ENCODE peak calls at places on chromosomes 3 and 15, in five cellular contexts. N, W, M, I and H are unnamed samples.

GRCh38 chr3:13012228-13012691 is 61.0 kb downstream of the IQSEC1 start:
- DNase-seq in N (no peak), W (no peak), M (peak; percentile 44), I (no peak), H (no peak)

GRCh38 chr3:97981886-97982285 is 9.7 kb upstream of the RIOX2 start:
- DNase-seq in N (no peak), W (no peak), M (peak; percentile 21), I (no peak), H (no peak)

GRCh38 chr3:161222662-161223061 is 1.6 kb downstream of the NMD3 start:
- DNase-seq in N (no peak), W (peak; percentile 33), M (peak; percentile 26), I (no peak), H (no peak)

GRCh38 chr15:62639432-62639831 is 403.1 kb upstream of the TPM1 start:
- DNase-seq in N (no peak), W (no peak), M (no peak), I (no peak), H (no peak)

GRCh38 chr3:51709004-51709420 is 2.1 kb downstream of the GRM2 start:
- DNase-seq in N (no peak), W (no peak), M (no peak), I (no peak), H (no peak)

GRCh38 chr3:12143949-12144504 is 14.7 kb downstream of the TIMP4 start:
- DNase-seq in N (no peak), W (no peak), M (peak; percentile 81), I (peak; percentile 69), H (no peak)

GRCh38 chr3:27376109-27376772 is 7.1 kb upstream of the NEK10 start:
- DNase-seq in N (no peak), W (no peak), M (no peak), I (no peak), H (no peak)

GRCh38 chr15:70049701-70050445 is 47.8 kb downstream of the TLE3 start:
- DNase-seq in N (no peak), W (no peak), M (no peak), I (no peak), H (no peak)

GRCh38 chr3:142818651-142819050 is 70.2 kb downstream of the PCOLCE2 start:
- DNase-seq in N (no peak), W (peak; percentile 23), M (no peak), I (no peak), H (peak; percentile 54)

GRCh38 chr3:197019021-197019420 is 10.6 kb downstream of the MELTF start:
- DNase-seq in N (no peak), W (no peak), M (no peak), I (no peak), H (no peak)

GRCh38 chr3:9820944-9821343 is 10.9 kb downstream of the TTLL3 start:
- DNase-seq in N (peak; percentile 73), W (no peak), M (peak; percentile 23), I (no peak), H (no peak)

GRCh38 chr3:152703245-152703900 is 131.6 kb upstream of the P2RY1 start:
- DNase-seq in N (no peak), W (no peak), M (no peak), I (no peak), H (no peak)

GRCh38 chr15:55884223-55884622 is 109.2 kb downstream of the NEDD4 start:
- DNase-seq in N (no peak), W (no peak), M (peak; percentile 29), I (no peak), H (no peak)

GRCh38 chr3:13484861-13485590 is 4.9 kb downstream of the HDAC11 start:
- DNase-seq in N (no peak), W (peak; percentile 98), M (peak; percentile 33), I (peak; percentile 63), H (peak; percentile 69)

GRCh38 chr15:69595009-69595825 is 142.6 kb downstream of the RPLP1 start:
- DNase-seq in N (no peak), W (no peak), M (no peak), I (no peak), H (peak; percentile 76)

GRCh38 chr3:185079620-185080019 is 73.2 kb downstream of the C3orf70 start:
- DNase-seq in N (no peak), W (no peak), M (no peak), I (no peak), H (no peak)

GRCh38 chr3:60294181-60294580 is 957.1 kb downstream of the FHIT start:
- DNase-seq in N (no peak), W (peak; percentile 44), M (peak; percentile 85), I (no peak), H (no peak)

GRCh38 chr3:162034368-162034767 is 537.8 kb downstream of the OTOL1 start:
- DNase-seq in N (no peak), W (no peak), M (peak; percentile 54), I (no peak), H (no peak)

GRCh38 chr15:91424001-91424400 is 323.9 kb downstream of the SV2B start:
- DNase-seq in N (no peak), W (no peak), M (no peak), I (no peak), H (no peak)

GRCh38 chr15:43941555-43941954 is 114.8 kb downstream of the WDR76 start:
- DNase-seq in N (no peak), W (no peak), M (no peak), I (no peak), H (no peak)

GRCh38 chr15:85785887-85786777 is 8.6 kb downstream of the KLHL25 start:
- DNase-seq in N (no peak), W (no peak), M (peak; percentile 58), I (peak; percentile 46), H (no peak)

GRCh38 chr3:136711277-136711676 is 40.9 kb downstream of the STAG1 start:
- DNase-seq in N (no peak), W (no peak), M (no peak), I (no peak), H (no peak)

GRCh38 chr3:149247929-149248691 is 26.5 kb upstream of the CP start:
- DNase-seq in N (no peak), W (no peak), M (peak; percentile 36), I (no peak), H (no peak)

GRCh38 chr3:194307849-194308248 is 43.3 kb downstream of the CPN2 start:
- DNase-seq in N (no peak), W (no peak), M (no peak), I (no peak), H (no peak)

GRCh38 chr3:177574232-177574856 is 377.1 kb upstream of the TBL1XR1 start:
- DNase-seq in N (peak; percentile 64), W (peak; percentile 30), M (peak; percentile 81), I (no peak), H (peak; percentile 17)

GRCh38 chr3:72346526-72346926 is 501.7 kb downstream of the SHQ1 start:
- DNase-seq in N (no peak), W (no peak), M (peak; percentile 97), I (no peak), H (no peak)

GRCh38 chr15:64209680-64210334 is 47.0 kb upstream of the PPIB start:
- DNase-seq in N (no peak), W (peak; percentile 39), M (peak; percentile 64), I (no peak), H (peak; percentile 3)

GRCh38 chr3:26260073-26260623 is 362.4 kb upstream of the LRRC3B start:
- DNase-seq in N (no peak), W (no peak), M (no peak), I (no peak), H (no peak)

GRCh38 chr3:80676869-80677268 is 909.1 kb upstream of the ROBO1 start:
- DNase-seq in N (no peak), W (no peak), M (no peak), I (no peak), H (no peak)

GRCh38 chr15:73900129-73900712 is 26.0 kb upstream of the LOXL1 start:
- DNase-seq in N (no peak), W (no peak), M (peak; percentile 17), I (no peak), H (no peak)

GRCh38 chr3:44235604-44236484 is 5.8 kb upstream of the TOPAZ1 start:
- DNase-seq in N (peak; percentile 85), W (peak; percentile 93), M (peak; percentile 85), I (no peak), H (peak; percentile 75)

GRCh38 chr3:126121074-126121473 is 37.1 kb upstream of the SLC41A3 start:
- DNase-seq in N (no peak), W (no peak), M (no peak), I (no peak), H (no peak)

GRCh38 chr3:123620338-123620737 is 35.5 kb upstream of the HACD2 start:
- DNase-seq in N (no peak), W (no peak), M (peak; percentile 94), I (peak; percentile 59), H (no peak)

GRCh38 chr3:99696497-99696896 is 58.1 kb downstream of the COL8A1 start:
- DNase-seq in N (no peak), W (no peak), M (no peak), I (no peak), H (no peak)

GRCh38 chr3:138220788-138221187 is 33.7 kb downstream of the ARMC8 start:
- DNase-seq in N (no peak), W (no peak), M (no peak), I (no peak), H (no peak)

GRCh38 chr3:15728766-15729165 is 69.0 kb downstream of the ANKRD28 start:
- DNase-seq in N (no peak), W (no peak), M (no peak), I (no peak), H (no peak)

GRCh38 chr3:36906504-36907149 is 38.2 kb downstream of the TRANK1 start:
- DNase-seq in N (no peak), W (no peak), M (peak; percentile 67), I (no peak), H (no peak)
- H3K4me3 ChIP-seq in N (no peak overlapping the region), W (no peak overlapping the region), M (no peak overlapping the region), I (no peak overlapping the region), H (no peak overlapping the region)

DNA sequence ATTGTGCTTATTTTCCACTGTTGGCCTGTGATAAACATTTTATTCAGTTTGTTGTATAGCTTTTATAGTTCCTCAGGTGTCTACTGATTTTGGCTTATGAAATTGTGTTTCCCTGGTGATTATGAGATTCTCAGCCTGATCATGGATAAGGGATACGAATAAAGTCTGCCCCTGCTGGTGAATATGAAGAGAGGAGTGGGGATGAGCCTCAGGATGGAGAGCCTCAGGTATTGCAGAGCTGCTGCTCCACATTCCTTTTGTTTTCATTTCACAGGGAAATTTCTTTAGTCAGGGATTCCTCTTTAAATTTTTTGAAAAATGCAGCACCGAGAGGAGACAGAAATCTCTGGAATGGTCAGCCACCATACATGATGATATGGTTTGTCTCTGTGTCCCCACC is 14.7 kb upstream of the RAB6B start:
- DNase-seq in N (no peak), W (no peak), M (no peak), I (no peak), H (no peak)
- TF ChIP-seq CTCF in N (peak; percentile 43), W (peak; percentile 23), M (no peak), I (no peak), H (peak; percentile 47)

GRCh38 chr15:92881838-92882696 is 18.1 kb upstream of the CHD2 start:
- DNase-seq in N (peak; percentile 98), W (peak; percentile 99), M (peak; percentile 100), I (peak; percentile 98), H (peak; percentile 100)
- H3K4me3 ChIP-seq in N (peak overlapping the region; percentile 50), W (peak overlapping the region; percentile 91), M (peak overlapping the region; percentile 99), I (peak overlapping the region; percentile 44), H (peak overlapping the region; percentile 69)

DNA sequence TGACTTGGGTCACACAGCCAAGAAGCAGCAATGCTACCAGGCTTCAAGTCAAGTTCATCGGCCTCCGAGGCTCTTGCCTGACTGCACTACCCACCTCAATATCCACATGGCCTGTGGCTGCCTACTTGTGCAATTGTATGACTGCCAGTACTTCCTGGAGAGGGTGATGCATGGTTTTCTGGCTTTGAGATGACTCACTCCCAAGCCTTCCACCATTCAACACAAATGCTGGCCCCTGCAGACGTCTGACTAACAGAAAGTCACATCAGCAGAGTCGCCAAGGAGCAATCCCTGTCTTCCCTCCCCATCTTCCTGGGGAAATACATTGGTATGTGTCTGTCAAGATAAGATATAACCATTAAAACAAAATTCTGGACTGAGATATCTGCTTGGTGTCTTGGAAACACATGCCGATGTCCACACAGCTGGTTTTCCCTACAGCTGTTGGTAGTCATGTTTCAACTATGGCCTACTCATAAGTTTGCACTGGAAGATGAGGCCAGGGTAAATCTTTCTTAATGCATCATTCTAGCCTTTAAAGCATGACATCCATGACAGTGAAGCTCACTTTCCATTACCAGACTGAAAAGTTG is 79.6 kb upstream of the SPATA12 start:
- DNase-seq in N (no peak), W (peak; percentile 26), M (peak; percentile 99), I (peak; percentile 41), H (no peak)
- TF ChIP-seq CTCF in N (no peak), W (no peak), M (no peak), I (no peak), H (no peak)